ENCODE peak calls at places on chromosome 16, in six cellular contexts. L, Z, E, R, U and V are unnamed samples.
A peak's percentile ranks its signal among the peaks of the same experiment; 100 is the strongest.

GRCh38 chr16:50448522-50448921 is 79.7 kb upstream of the BRD7 start:
- DNase-seq in L (no peak), E (no peak), Z (no peak), U (no peak), R (no peak), V (no peak)

GRCh38 chr16:11403920-11404319 is 58.7 kb downstream of the RMI2 start:
- DNase-seq in Z (no peak), U (no peak), E (no peak), L (no peak), R (no peak), V (no peak)

GRCh38 chr16:13012591-13012990 is 111.2 kb downstream of the SHISA9 start:
- DNase-seq in U (no peak), E (no peak), L (no peak), R (no peak), Z (no peak), V (no peak)

GRCh38 chr16:48158296-48158695 is 2.5 kb upstream of the ABCC12 start:
- DNase-seq in R (no peak), L (no peak), U (no peak), Z (no peak), E (no peak), V (no peak)

GRCh38 chr16:89721644-89722391 is 481 bp downstream of the ZNF276 start:
- DNase-seq in U (peak; percentile 52), Z (peak; percentile 66), R (no peak), L (no peak), E (peak; percentile 74), V (peak; percentile 70)

GRCh38 chr16:25060920-25061319 is 45.8 kb upstream of the ARHGAP17 start:
- DNase-seq in U (no peak), E (no peak), Z (no peak), R (no peak), L (no peak), V (no peak)

GRCh38 chr16:30903596-30903995 is 7.2 kb downstream of the CTF1 start:
- DNase-seq in L (no peak), E (peak; percentile 72), Z (peak; percentile 61), R (no peak), U (no peak), V (no peak)

GRCh38 chr16:5502467-5502869 is 404.9 kb upstream of the EEF2KMT start:
- DNase-seq in E (no peak), Z (no peak), L (no peak), R (no peak), U (no peak), V (peak; percentile 41)

DNA sequence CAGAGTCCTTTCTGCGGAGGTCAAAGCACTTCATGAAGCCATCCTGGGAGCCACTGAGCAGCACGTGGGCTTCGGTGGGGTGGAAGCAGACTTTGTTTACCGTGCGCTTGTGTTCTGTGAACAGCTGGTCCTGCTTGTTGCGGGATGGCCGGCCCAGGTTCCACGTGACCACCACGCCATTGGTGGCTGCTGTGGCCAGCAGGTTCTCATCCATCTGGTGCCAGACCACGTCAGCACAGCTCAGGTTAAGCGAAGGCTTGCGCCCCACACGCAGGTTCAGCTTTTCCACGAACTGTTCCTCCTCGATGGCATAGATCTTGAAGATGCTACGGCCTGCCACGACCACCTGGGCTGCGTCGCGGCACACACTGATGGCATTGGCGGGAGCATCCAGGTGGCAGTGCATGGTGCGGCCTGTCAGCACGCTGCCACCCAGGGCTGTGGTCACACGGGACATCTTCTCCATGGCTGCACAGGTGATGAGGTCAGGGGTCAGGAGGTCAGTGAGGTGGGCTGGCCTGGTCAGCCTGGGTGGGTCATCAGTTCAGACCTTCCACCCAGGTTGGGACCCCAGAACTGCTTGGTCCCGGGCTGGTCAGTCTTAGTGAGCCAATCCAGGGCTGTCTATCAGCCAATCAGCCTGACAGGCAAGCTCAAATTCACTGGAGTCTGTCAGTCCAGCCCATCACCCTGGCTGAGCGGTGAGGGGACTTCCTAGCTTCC is 862 bp downstream of the WDR24 start:
- DNase-seq in Z (no peak), E (no peak), R (no peak), L (no peak), U (no peak), V (no peak)
- H3K4me1 ChIP-seq in Z (peaks cover 27% of the 10 kb centered on the region), E (peaks cover 5% of the 10 kb centered on the region), R (peaks cover 34% of the 10 kb centered on the region), L (peaks cover 48% of the 10 kb centered on the region), U (peaks cover 59% of the 10 kb centered on the region), V (peaks cover 21% of the 10 kb centered on the region)

GRCh38 chr16:17131351-17131750 is 339.4 kb downstream of the XYLT1 start:
- DNase-seq in U (no peak), Z (no peak), E (no peak), L (no peak), R (no peak), V (no peak)
- TF ChIP-seq CTCF in U (no peak), Z (no peak), E (no peak), L (no peak), R (no peak), V (no peak)

GRCh38 chr16:56709686-56710040 is 20.3 kb upstream of the NUP93 start:
- DNase-seq in R (no peak), E (no peak), U (no peak), L (no peak), Z (no peak), V (no peak)

GRCh38 chr16:56715128-56715527 is 14.8 kb upstream of the NUP93 start:
- DNase-seq in R (no peak), L (no peak), E (no peak), U (no peak), Z (no peak), V (no peak)

GRCh38 chr16:56710181-56710737 is 19.7 kb upstream of the NUP93 start:
- DNase-seq in L (no peak), R (no peak), E (no peak), Z (no peak), U (no peak), V (no peak)

GRCh38 chr16:56711862-56712261 is 18.1 kb upstream of the NUP93 start:
- DNase-seq in Z (no peak), U (no peak), R (no peak), L (no peak), E (no peak), V (no peak)

GRCh38 chr16:56713794-56714193 is 16.1 kb upstream of the NUP93 start:
- DNase-seq in R (no peak), L (no peak), U (no peak), E (no peak), Z (no peak), V (no peak)
- H3K4me1 ChIP-seq in R (no peaks in the 10 kb centered on the region), L (no peaks in the 10 kb centered on the region), U (no peaks in the 10 kb centered on the region), E (no peaks in the 10 kb centered on the region), Z (no peaks in the 10 kb centered on the region), V (no peaks in the 10 kb centered on the region)

DNA sequence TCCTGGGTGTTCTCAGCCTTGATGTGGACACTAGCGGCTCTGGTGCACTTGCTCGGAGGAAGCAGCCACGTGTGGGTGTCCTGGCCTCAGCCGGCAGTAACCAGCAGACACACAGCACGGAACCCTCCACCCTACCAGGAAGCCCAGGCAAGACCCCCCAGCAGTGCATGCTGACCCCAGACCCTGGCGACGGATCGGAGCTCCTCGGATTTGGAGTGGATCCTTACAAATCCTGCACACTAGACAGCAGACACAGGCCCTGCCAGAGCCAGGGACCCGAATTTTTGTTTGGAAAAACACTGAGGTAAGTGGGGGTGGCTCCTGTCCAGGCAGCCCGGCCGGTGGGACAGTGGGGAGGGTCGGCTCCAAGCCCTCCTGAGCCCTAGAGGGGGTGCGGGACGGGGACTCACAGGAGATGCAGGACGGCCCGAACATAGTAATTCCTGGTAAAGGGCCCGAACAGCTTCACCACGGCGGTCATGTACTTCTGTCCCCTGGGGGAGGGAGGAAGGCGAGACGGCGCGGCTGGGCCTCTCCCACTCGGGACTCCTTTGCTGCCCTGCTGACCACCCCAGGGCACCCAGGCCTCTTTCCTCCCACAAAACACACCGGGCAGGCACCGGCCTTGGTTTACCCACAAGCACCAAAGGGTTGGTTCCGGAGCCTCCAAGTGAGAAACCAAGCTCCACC is 4.4 kb downstream of the CYBA start:
- DNase-seq in Z (no peak), R (no peak), U (no peak), L (no peak), E (no peak), V (no peak)
- TF ChIP-seq CTCF in Z (no peak), R (no peak), U (no peak), L (no peak), E (no peak), V (no peak)

GRCh38 chr16:87201052-87201451 is 116.1 kb downstream of the C16orf95 start:
- DNase-seq in R (no peak), L (peak; percentile 30), Z (peak; percentile 65), E (peak; percentile 63), U (peak; percentile 80), V (peak; percentile 7)

GRCh38 chr16:87202346-87202745 is 114.8 kb downstream of the C16orf95 start:
- DNase-seq in L (no peak), Z (no peak), U (no peak), E (no peak), R (no peak), V (no peak)

GRCh38 chr16:87200637-87201036 is 116.6 kb downstream of the C16orf95 start:
- DNase-seq in L (no peak), E (no peak), U (no peak), R (no peak), Z (no peak), V (no peak)

GRCh38 chr16:87201777-87202176 is 115.4 kb downstream of the C16orf95 start:
- DNase-seq in U (no peak), R (no peak), E (no peak), Z (no peak), L (no peak), V (no peak)

GRCh38 chr16:87203060-87203656 is 114.0 kb downstream of the C16orf95 start:
- DNase-seq in Z (peak; percentile 32), R (no peak), L (peak; percentile 49), E (no peak), U (peak; percentile 64), V (peak; percentile 6)
- H3K4me1 ChIP-seq in Z (no peaks in the 10 kb centered on the region), R (no peaks in the 10 kb centered on the region), L (no peaks in the 10 kb centered on the region), E (no peaks in the 10 kb centered on the region), U (peaks cover 30% of the 10 kb centered on the region), V (no peaks in the 10 kb centered on the region)

GRCh38 chr16:27426423-27427408 is 24.7 kb downstream of the IL21R start:
- DNase-seq in R (peak; percentile 22), U (peak; percentile 49), Z (no peak), L (no peak), E (peak; percentile 70), V (peak; percentile 73)
- TF ChIP-seq CTCF in R (no peak), U (no peak), Z (no peak), L (no peak), E (no peak), V (no peak)

DNA sequence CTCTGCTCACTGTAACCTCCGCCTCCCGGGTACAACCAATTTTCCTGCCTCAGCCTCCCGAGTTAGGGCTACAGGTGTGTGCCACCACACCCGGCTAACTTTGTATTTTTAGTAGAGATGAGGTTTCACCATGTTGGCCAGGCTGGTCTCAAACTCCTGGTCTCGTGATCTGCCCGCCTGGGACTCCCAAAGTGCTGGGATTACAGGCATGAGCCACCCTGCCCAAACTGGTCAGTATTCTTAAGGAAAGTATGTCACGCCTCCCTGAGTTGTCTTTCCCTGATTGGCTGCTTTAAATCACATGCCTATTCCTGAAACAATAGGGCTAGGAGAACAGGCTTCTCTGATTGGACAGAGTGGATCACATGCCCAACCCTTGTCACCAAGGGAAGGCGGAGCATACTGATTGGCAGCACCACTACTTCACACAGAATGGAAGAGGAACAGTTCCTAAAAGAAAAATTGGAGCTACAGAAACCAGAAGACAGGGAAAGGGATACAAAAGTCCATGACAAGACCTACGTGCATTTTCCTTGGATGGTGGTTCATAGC is 17.6 kb upstream of the CYB5B start:
- DNase-seq in U (no peak), Z (no peak), L (no peak), R (no peak), E (no peak), V (no peak)
- H3K4me1 ChIP-seq in U (peaks cover 23% of the 10 kb centered on the region), Z (peaks cover 13% of the 10 kb centered on the region), L (peaks cover 11% of the 10 kb centered on the region), R (no peaks in the 10 kb centered on the region), E (peaks cover 54% of the 10 kb centered on the region), V (peaks cover 16% of the 10 kb centered on the region)